ENCODE peak calls at places on chromosomes 3 and 15, in seven cellular contexts. Q, N, T, G, A, Z and C are unnamed samples.
A peak's percentile ranks its signal among the peaks of the same experiment; 100 is the strongest.

GRCh38 chr3:113277886-113278598 is 66.7 kb downstream of the BOC start:
- DNase-seq in G (no peak), Z (no peak), T (peak; percentile 22), A (peak; percentile 32), Q (no peak), N (no peak), C (no peak)

GRCh38 chr3:62046326-62046725 is 327.0 kb downstream of the FEZF2 start:
- DNase-seq in Q (peak; percentile 16), Z (no peak), T (no peak), G (peak; percentile 22), N (no peak), A (peak; percentile 27), C (no peak)

GRCh38 chr15:90300541-90300940 is 35.1 kb downstream of the NGRN start:
- DNase-seq in G (no peak), Q (no peak), N (no peak), A (no peak), Z (no peak), T (no peak), C (peak; percentile 32)

GRCh38 chr15:77021803-77022381 is 27.0 kb downstream of the PSTPIP1 start:
- DNase-seq in T (no peak), A (no peak), Z (no peak), N (no peak), Q (peak; percentile 38), G (peak; percentile 77), C (no peak)

GRCh38 chr15:64521726-64522164 is 61.4 kb downstream of the ZNF609 start:
- DNase-seq in G (peak; percentile 87), A (peak; percentile 95), T (no peak), N (no peak), Q (peak; percentile 66), Z (peak; percentile 25), C (peak; percentile 66)

GRCh38 chr15:31269961-31270575 is 56.6 kb upstream of the KLF13 start:
- DNase-seq in N (no peak), Q (no peak), A (no peak), Z (no peak), G (no peak), T (no peak), C (peak; percentile 44)

GRCh38 chr3:25178627-25179026 is 249.4 kb upstream of the RARB start:
- DNase-seq in N (no peak), Q (no peak), Z (no peak), T (no peak), G (no peak), A (no peak), C (no peak)

GRCh38 chr3:20073068-20073467 is 32.8 kb downstream of the KAT2B start:
- DNase-seq in T (no peak), Z (no peak), G (no peak), Q (no peak), A (no peak), N (no peak), C (no peak)

GRCh38 chr3:127525373-127525772 is 65.2 kb downstream of the TPRA1 start:
- DNase-seq in N (no peak), A (peak; percentile 90), T (no peak), G (peak; percentile 74), Z (peak; percentile 37), Q (peak; percentile 69), C (no peak)